ENCODE peak calls at places on chromosomes 2 and 18, in nine cellular contexts. B is astrocyte, F is fibroblast of lung, K is AG04449, I is HL-60, Q is choroid plexus epithelial cell, T is WERI-Rb-1, M is stomach, Z is mucosa of descending colon. L is an unnamed sample.

GRCh38 chr2:191802180-191802579 is 44.7 kb downstream of the CAVIN2 start:
- DNase-seq in B (no peak), F (no peak), K (no peak), I (no peak), Q (no peak), T (no peak), M (no peak), Z (no peak), L (no peak)

GRCh38 chr18:49055787-49056186 is 105.0 kb upstream of the SMAD7 start:
- DNase-seq in B (peak), F (peak), K (no peak), I (peak), Q (peak), T (no peak), M (peak), Z (peak), L (peak)

GRCh38 chr2:157789933-157790511 is 86.1 kb downstream of the ACVR1 start:
- DNase-seq in B (no peak), F (peak), K (no peak), I (no peak), Q (peak), T (no peak), M (peak), Z (peak), L (no peak)

GRCh38 chr2:96715658-96716057 is 24.2 kb downstream of the LMAN2L start:
- DNase-seq in B (no peak), F (no peak), K (no peak), I (no peak), Q (peak), T (no peak), M (no peak), Z (no peak), L (no peak)

GRCh38 chr2:70471129-70471528 is 82.5 kb downstream of the TGFA start:
- DNase-seq in B (no peak), F (no peak), K (no peak), I (peak), Q (no peak), T (no peak), M (no peak), Z (no peak), L (no peak)

GRCh38 chr2:136715146-136715545 is 50.2 kb upstream of the THSD7B start:
- DNase-seq in B (no peak), F (no peak), K (no peak), I (no peak), Q (no peak), T (no peak), M (no peak), Z (no peak), L (no peak)

GRCh38 chr2:169069341-169069740 is at the start of gene DHRS9:
- DNase-seq in B (peak), F (peak), K (no peak), I (peak), Q (peak), T (no peak), M (no peak), Z (no peak), L (no peak)

GRCh38 chr2:98463081-98463481 is 18.4 kb downstream of the INPP4A start:
- DNase-seq in B (no peak), F (no peak), K (no peak), I (no peak), Q (no peak), T (no peak), M (no peak), Z (no peak), L (no peak)

GRCh38 chr18:23226386-23226785 is 91.1 kb downstream of the CABLES1 start:
- DNase-seq in B (peak), F (peak), K (no peak), I (no peak), Q (peak), T (no peak), M (no peak), Z (no peak), L (no peak)

GRCh38 chr2:160228141-160228963 is 28.3 kb upstream of the ITGB6 start:
- DNase-seq in B (peak), F (peak), K (no peak), I (no peak), Q (peak), T (no peak), M (no peak), Z (no peak), L (no peak)

GRCh38 chr2:677056-677949 is at the start of gene TMEM18:
- DNase-seq in B (peak), F (peak), K (peak), I (peak), Q (peak), T (peak), M (peak), Z (peak), L (peak)

GRCh38 chr2:241804326-241805276 is 4.4 kb upstream of the NEU4 start:
- DNase-seq in B (no peak), F (peak), K (no peak), I (no peak), Q (peak), T (peak), M (no peak), Z (peak), L (peak)
- TF ChIP-seq CTCF in B (no peak), F (no peak), K (peak), I (no peak), Q (peak), T (peak), M (no peak), Z (no peak), L (no peak)

DNA sequence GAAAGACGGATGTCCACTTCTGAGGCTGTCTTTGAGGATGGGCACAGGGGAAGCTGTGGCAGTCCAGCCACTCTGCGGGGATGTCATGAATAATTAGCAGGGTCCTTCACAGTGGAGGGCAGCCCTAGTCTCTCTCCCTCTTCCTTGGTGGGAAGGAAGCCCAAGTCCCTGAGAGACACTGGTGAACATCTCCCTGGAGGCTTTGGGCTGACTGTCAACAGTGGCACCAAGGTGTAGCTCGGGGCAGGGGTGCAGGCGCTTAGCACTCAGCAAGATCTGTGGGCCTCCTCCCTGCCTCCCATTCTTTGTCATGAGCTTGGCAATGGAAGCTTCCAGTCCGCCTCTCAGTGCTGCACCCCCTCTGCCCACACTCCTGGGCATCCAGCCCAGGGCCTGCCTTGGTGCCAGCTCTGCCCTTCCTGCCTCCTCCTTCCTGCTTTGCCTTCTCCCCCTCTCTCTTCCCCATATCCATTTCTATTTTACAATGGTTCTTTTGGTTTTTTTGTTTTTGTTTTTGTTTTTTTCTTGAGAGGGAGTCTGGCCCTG is 59.4 kb downstream of the STEAP3 start:
- DNase-seq in B (no peak), F (no peak), K (no peak), I (no peak), Q (no peak), T (no peak), M (peak), Z (no peak), L (no peak)
- H3K4me3 ChIP-seq in B (no peak), F (no peak), K (no peak), I (no peak), Q (no peak), T (no peak), M (no peak), Z (no peak), L (no peak)

GRCh38 chr18:32358075-32358474 is 112.6 kb downstream of the GAREM1 start:
- DNase-seq in B (no peak), F (no peak), K (no peak), I (no peak), Q (no peak), T (no peak), M (no peak), Z (no peak), L (no peak)
- TF ChIP-seq CTCF in B (no peak), F (no peak), K (no peak), I (no peak), Q (peak), T (peak), M (no peak), Z (no peak), L (no peak)

GRCh38 chr2:151774506-151774905 is 40.2 kb upstream of the NEB start:
- DNase-seq in B (peak), F (peak), K (peak), I (no peak), Q (peak), T (no peak), M (no peak), Z (no peak), L (no peak)
- H3K4me3 ChIP-seq in B (no peak), F (no peak), K (no peak), I (no peak), Q (no peak), T (no peak), M (no peak), Z (no peak), L (no peak)

DNA sequence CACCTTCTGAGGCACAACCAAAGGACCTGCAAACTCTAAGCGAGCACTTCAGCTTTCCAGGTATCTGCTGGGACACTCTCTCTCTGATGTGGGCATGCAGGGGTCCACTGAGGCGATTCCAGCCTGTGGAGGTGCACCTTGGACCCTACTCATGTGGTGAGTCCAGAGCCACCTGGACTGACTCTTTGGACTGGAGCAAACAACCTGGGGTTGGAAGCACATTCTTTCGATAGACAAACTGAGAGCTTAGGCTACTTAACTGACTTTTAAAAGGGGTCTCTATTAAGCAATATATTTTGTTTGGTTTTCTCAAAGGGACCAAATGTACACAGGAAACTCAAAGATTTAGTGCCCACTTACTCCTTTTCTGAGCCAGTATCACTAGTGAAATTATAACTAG is 51.6 kb downstream of the FRZB start:
- DNase-seq in B (no peak), F (no peak), K (no peak), I (no peak), Q (no peak), T (no peak), M (no peak), Z (no peak), L (no peak)
- TF ChIP-seq CTCF in B (no peak), F (no peak), K (no peak), I (no peak), Q (no peak), T (no peak), M (no peak), Z (no peak), L (no peak)

GRCh38 chr2:120736202-120736954 is 710 bp downstream of the GLI2 start:
- DNase-seq in B (no peak), F (no peak), K (no peak), I (no peak), Q (no peak), T (peak), M (peak), Z (peak), L (peak)

GRCh38 chr2:120736955-120737801 is 1.5 kb downstream of the GLI2 start:
- DNase-seq in B (peak), F (peak), K (peak), I (no peak), Q (peak), T (peak), M (peak), Z (peak), L (peak)

GRCh38 chr2:120737802-120738516 is 2.3 kb downstream of the GLI2 start:
- DNase-seq in B (no peak), F (no peak), K (no peak), I (no peak), Q (no peak), T (no peak), M (peak), Z (peak), L (peak)

GRCh38 chr2:120734930-120735611 is 597 bp upstream of the GLI2 start:
- DNase-seq in B (no peak), F (no peak), K (no peak), I (no peak), Q (peak), T (no peak), M (peak), Z (no peak), L (peak)

DNA sequence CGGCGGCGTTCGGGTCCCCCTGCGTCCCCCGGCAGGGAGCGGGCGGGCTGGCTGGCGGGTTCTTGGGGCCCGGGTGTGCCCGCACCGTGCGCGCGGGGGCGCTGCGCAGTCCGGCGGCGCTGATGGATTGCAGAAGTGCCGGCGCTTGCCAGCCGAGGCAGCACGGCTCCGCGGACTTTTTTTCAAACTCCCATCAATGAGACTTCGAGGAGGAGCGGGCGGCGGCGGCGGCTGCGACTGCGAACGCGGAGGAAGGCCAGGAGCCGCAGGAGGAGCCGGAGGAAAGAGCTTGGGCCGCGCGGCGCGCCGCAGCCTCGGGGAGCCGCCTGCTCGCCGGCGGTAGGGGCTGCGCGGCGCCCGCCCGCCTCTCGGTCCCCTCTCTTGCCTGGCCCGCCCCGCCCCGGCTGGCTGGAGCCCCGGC is at the start of gene GLI2:
- DNase-seq in B (peak), F (peak), K (no peak), I (peak), Q (peak), T (peak), M (peak), Z (peak), L (peak)
- H3K4me3 ChIP-seq in B (peak), F (peak), K (peak), I (no peak), Q (peak), T (peak), M (peak), Z (no peak), L (peak)

DNA sequence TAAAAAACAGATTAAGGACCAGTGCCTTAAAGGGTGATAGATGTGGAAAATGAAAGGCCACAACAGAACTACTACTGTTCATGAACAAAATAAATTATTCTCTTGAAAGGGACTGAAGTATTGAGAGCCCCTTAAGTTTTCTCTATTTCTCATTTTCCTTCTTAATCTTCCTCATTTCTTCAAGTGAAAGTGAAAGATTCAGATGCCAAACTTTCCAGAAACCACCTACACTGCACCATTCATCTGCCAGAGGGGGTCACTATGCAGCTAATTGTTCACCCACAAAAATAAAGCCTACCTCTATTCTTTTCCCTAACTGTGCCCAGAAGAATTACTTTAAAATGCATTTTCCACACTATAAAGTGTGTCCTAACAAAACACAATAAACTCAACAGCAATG is 140.1 kb downstream of the NR4A2 start:
- DNase-seq in B (no peak), F (no peak), K (no peak), I (no peak), Q (peak), T (no peak), M (no peak), Z (no peak), L (no peak)
- TF ChIP-seq CTCF in B (no peak), F (peak), K (no peak), I (no peak), Q (peak), T (peak), M (no peak), Z (no peak), L (no peak)